ENCODE peak calls at places on chromosomes 7 and 10, in six cellular contexts. F, C, Y, A, E and Q are unnamed samples.

GRCh38 chr10:6514844-6515780 is 65.0 kb downstream of the PRKCQ start:
- DNase-seq in F (no peak), C (no peak), Y (no peak), A (no peak), E (no peak), Q (no peak)

GRCh38 chr7:2843711-2844152 is 376 bp downstream of the GNA12 start:
- DNase-seq in F (peak), C (peak), Y (peak), A (no peak), E (no peak), Q (peak)

GRCh38 chr10:97708976-97709745 is 4.4 kb upstream of the MARVELD1 start:
- DNase-seq in F (peak), C (peak), Y (peak), A (peak), E (peak), Q (peak)

GRCh38 chr10:114649217-114649906 is 8.7 kb downstream of the ABLIM1 start:
- DNase-seq in F (no peak), C (peak), Y (no peak), A (no peak), E (no peak), Q (no peak)

GRCh38 chr7:54719974-54720373 is 39.0 kb downstream of the SEC61G start:
- DNase-seq in F (no peak), C (no peak), Y (no peak), A (no peak), E (no peak), Q (no peak)

GRCh38 chr10:88994034-88994433 is 3.4 kb downstream of the FAS start:
- DNase-seq in F (no peak), C (no peak), Y (no peak), A (peak), E (no peak), Q (no peak)

GRCh38 chr7:25124485-25125136 is 449 bp downstream of the CYCS start:
- DNase-seq in F (peak), C (peak), Y (no peak), A (peak), E (peak), Q (peak)

GRCh38 chr7:126698446-126698845 is 554.3 kb downstream of the GRM8 start:
- DNase-seq in F (no peak), C (no peak), Y (no peak), A (no peak), E (no peak), Q (no peak)

GRCh38 chr7:85104432-85105205 is 82.2 kb downstream of the SEMA3D start:
- DNase-seq in F (no peak), C (no peak), Y (peak), A (peak), E (no peak), Q (no peak)